ENCODE peak calls at places on chromosome 13, in six cellular contexts. Z is foreskin fibroblast; J is stimulated activated naive CD8-positive, alpha-beta T cell treated with anti-CD3 and anti-CD28 coated beads, Interleukin-15, Interleukin-2, amounts not matched to agents 100 U/mL and 50 U/mL, for 24 hours; Q is nephron progenitor cell; F is activated CD4-positive, alpha-beta T cell treated with anti-CD3 and anti-CD28 coated beads, Interleukin-2, amount 50 U/mL, for 24 hours; I is RPMI8226. R is an unnamed sample.

GRCh38 chr13:28370448-28370847 is 124.5 kb downstream of the FLT1 start:
- DNase-seq in I (no peak), Z (peak; percentile 26), Q (no peak), F (no peak), J (no peak), R (no peak)

GRCh38 chr13:47250141-47250540 is 353.3 kb upstream of the HTR2A start:
- DNase-seq in Q (no peak), J (no peak), I (no peak), Z (no peak), F (no peak), R (no peak)

GRCh38 chr13:83450586-83450985 is 431.7 kb downstream of the SLITRK1 start:
- DNase-seq in J (no peak), F (no peak), Q (no peak), Z (peak; percentile 6), I (no peak), R (no peak)

GRCh38 chr13:113820813-113821651 is 42.8 kb downstream of the GAS6 start:
- DNase-seq in F (no peak), Q (peak; percentile 42), Z (peak; percentile 99), I (no peak), J (no peak), R (no peak)

GRCh38 chr13:106709509-106709908 is 141.6 kb upstream of the ARGLU1 start:
- DNase-seq in I (no peak), Z (peak; percentile 84), J (no peak), Q (no peak), F (no peak), R (no peak)

GRCh38 chr13:99656843-99657506 is 155.7 kb downstream of the TM9SF2 start:
- DNase-seq in Q (no peak), Z (no peak), F (no peak), J (no peak), I (no peak), R (no peak)

GRCh38 chr13:27672025-27672424 is 50.3 kb downstream of the POLR1D start:
- DNase-seq in I (no peak), Q (no peak), F (no peak), J (no peak), Z (no peak), R (no peak)

GRCh38 chr13:24274452-24274971 is 34.9 kb upstream of the C1QTNF9 start:
- DNase-seq in I (no peak), Z (no peak), F (peak; percentile 71), Q (no peak), J (peak; percentile 80), R (no peak)

GRCh38 chr13:29497137-29497654 is 98.3 kb downstream of the SLC7A1 start:
- DNase-seq in F (no peak), Z (no peak), J (no peak), I (no peak), Q (peak; percentile 43), R (no peak)

GRCh38 chr13:32585625-32586021 is 629 bp upstream of the PDS5B start:
- DNase-seq in Z (no peak), J (peak; percentile 13), I (no peak), F (no peak), Q (peak; percentile 16), R (no peak)

GRCh38 chr13:98182589-98182988 is 5.5 kb upstream of the RNF113B start:
- DNase-seq in Z (no peak), I (no peak), J (no peak), F (no peak), Q (no peak), R (no peak)

GRCh38 chr13:28140433-28141125 is 2.2 kb downstream of the PAN3 start:
- DNase-seq in J (no peak), F (no peak), Q (no peak), I (no peak), Z (no peak), R (no peak)

GRCh38 chr13:47858678-47859050 is 142.4 kb downstream of the SUCLA2 start:
- DNase-seq in I (no peak), J (no peak), Z (peak; percentile 77), F (no peak), Q (no peak), R (no peak)

GRCh38 chr13:30078059-30078458 is 227.6 kb upstream of the UBL3 start:
- DNase-seq in Z (no peak), Q (no peak), J (no peak), I (no peak), F (no peak), R (no peak)

GRCh38 chr13:30125422-30126073 is 181.8 kb downstream of the KATNAL1 start:
- DNase-seq in I (no peak), J (no peak), Z (peak; percentile 95), Q (no peak), F (no peak), R (no peak)

GRCh38 chr13:39253774-39254173 is 215.5 kb downstream of the NHLRC3 start:
- DNase-seq in Q (no peak), F (no peak), J (no peak), I (no peak), Z (peak; percentile 71), R (no peak)

GRCh38 chr13:112903071-112903577 is 65.9 kb upstream of the MCF2L start:
- DNase-seq in I (no peak), Z (no peak), F (no peak), J (no peak), Q (no peak), R (no peak)

GRCh38 chr13:46134961-46135522 is 30.2 kb upstream of the CPB2 start:
- DNase-seq in Q (peak; percentile 15), J (no peak), I (no peak), Z (peak; percentile 13), F (no peak), R (no peak)

GRCh38 chr13:81597101-81597500 is 1256.2 kb upstream of the SPRY2 start:
- DNase-seq in J (no peak), Z (no peak), I (no peak), F (no peak), Q (no peak), R (no peak)

GRCh38 chr13:52599037-52599852 is 43.0 kb upstream of the HNRNPA1L2 start:
- DNase-seq in J (no peak), F (no peak), I (no peak), Q (no peak), Z (peak; percentile 74), R (no peak)

GRCh38 chr13:83503424-83503823 is 378.9 kb downstream of the SLITRK1 start:
- DNase-seq in I (no peak), Z (peak; percentile 73), Q (no peak), F (no peak), J (no peak), R (no peak)

GRCh38 chr13:43484432-43485225 is 302.1 kb downstream of the ENOX1 start:
- DNase-seq in Z (no peak), J (no peak), Q (no peak), F (no peak), I (no peak), R (no peak)

GRCh38 chr13:26423634-26424033 is 133.8 kb upstream of the WASF3 start:
- DNase-seq in I (no peak), F (no peak), Z (no peak), Q (no peak), J (no peak), R (no peak)

GRCh38 chr13:68927387-68928026 is 1180.1 kb upstream of the ATXN8OS start:
- DNase-seq in J (no peak), I (peak; percentile 17), Z (no peak), F (no peak), Q (peak; percentile 28), R (no peak)

GRCh38 chr13:50365683-50366391 is 350.6 kb downstream of the KCNRG start:
- DNase-seq in J (peak; percentile 40), Z (peak; percentile 43), F (peak; percentile 60), I (peak; percentile 86), Q (no peak), R (no peak)

GRCh38 chr13:81275666-81276258 is 934.8 kb upstream of the SPRY2 start:
- DNase-seq in F (no peak), Z (no peak), I (no peak), Q (peak; percentile 6), J (no peak), R (no peak)

GRCh38 chr13:43879323-43880181 is at the start of the genes CCDC122 and LACC1:
- DNase-seq in Q (peak; percentile 78), F (peak; percentile 67), J (peak; percentile 82), Z (peak; percentile 93), I (peak; percentile 85), R (peak; percentile 87)

GRCh38 chr13:86185107-86185506 is 385.9 kb upstream of the SLITRK6 start:
- DNase-seq in Z (no peak), I (no peak), F (no peak), J (no peak), Q (no peak), R (no peak)

GRCh38 chr13:40379794-40380608 is 286.4 kb downstream of the FOXO1 start:
- DNase-seq in Z (no peak), I (no peak), F (no peak), J (no peak), Q (no peak), R (no peak)

GRCh38 chr13:105202384-105202783 is 1333.1 kb downstream of the EFNB2 start:
- DNase-seq in F (no peak), Q (peak; percentile 4), Z (peak; percentile 66), J (no peak), I (no peak), R (no peak)

GRCh38 chr13:98916403-98916802 is 61.5 kb downstream of the DOCK9 start:
- DNase-seq in F (no peak), J (no peak), Z (no peak), I (no peak), Q (no peak), R (no peak)

GRCh38 chr13:40540707-40541044 is 125.8 kb downstream of the FOXO1 start:
- DNase-seq in J (no peak), Z (no peak), I (no peak), Q (no peak), F (no peak), R (no peak)

GRCh38 chr13:39023761-39024160 is 14.1 kb downstream of the PROSER1 start:
- DNase-seq in J (no peak), F (no peak), I (no peak), Q (no peak), Z (peak; percentile 11), R (no peak)

R was measured in type B pancreatic cell.